ENCODE peak calls at places on chromosomes 4 and X, in seven cellular contexts. P is activated CD4-positive, alpha-beta T cell treated with anti-CD3 and anti-CD28 coated beads, Interleukin-2, amount 50 U/mL, for 24 hours; F is HTR-8/SVneo; B is stimulated activated CD4-positive, alpha-beta T cell treated with anti-CD3 and anti-CD28 coated beads, Interleukin-4, amount 100 ng/mL, for 1 hour; L is lung microvascular endothelial cell; S is NCI-H510A treated with DMSO at 0.1 percent for 48 hours; X is GM10248. O is an unnamed sample.
A peak's percentile ranks its signal among the peaks of the same experiment; 100 is the strongest.

GRCh38 chrX:12979011-12979629 is 4.2 kb downstream of the TMSB4X start:
- DNase-seq in F (no peak), X (no peak), P (no peak), B (no peak), L (no peak), S (no peak), O (no peak)

GRCh38 chrX:9911479-9911878 is 55.7 kb upstream of the CLDN34 start:
- DNase-seq in B (no peak), F (peak; percentile 20), X (no peak), P (no peak), L (peak; percentile 60), S (peak; percentile 38), O (no peak)

GRCh38 chrX:52420824-52421443 is 52.1 kb downstream of the XAGE2 start:
- DNase-seq in X (no peak), S (no peak), F (no peak), P (no peak), B (no peak), L (no peak), O (no peak)

GRCh38 chrX:15749642-15750610 is 11.9 kb downstream of the CA5B start:
- DNase-seq in S (no peak), B (peak; percentile 9), F (no peak), P (no peak), L (peak; percentile 64), X (peak; percentile 28), O (peak; percentile 30)

GRCh38 chr4:173448919-173449641 is 50.2 kb upstream of the SCRG1 start:
- DNase-seq in X (peak; percentile 24), B (no peak), P (no peak), S (peak; percentile 51), L (no peak), F (no peak), O (no peak)

GRCh38 chr4:94564252-94564651 is 112.5 kb downstream of the PDLIM5 start:
- DNase-seq in S (no peak), F (no peak), L (no peak), B (no peak), P (no peak), X (no peak), O (no peak)

GRCh38 chrX:133699023-133699728 is 283.9 kb upstream of the GPC4 start:
- DNase-seq in S (no peak), X (no peak), F (no peak), L (no peak), B (no peak), P (no peak), O (no peak)

GRCh38 chrX:41027388-41027787 is 57.9 kb upstream of the USP9X start:
- DNase-seq in F (peak; percentile 43), S (no peak), X (no peak), P (no peak), B (no peak), L (no peak), O (no peak)

GRCh38 chr4:158667651-158668198 is 4.0 kb downstream of the C4orf46 start:
- DNase-seq in P (no peak), X (peak; percentile 15), S (peak; percentile 29), F (peak; percentile 31), B (peak; percentile 23), L (peak; percentile 3), O (no peak)

GRCh38 chrX:135087867-135088266 is 32.5 kb downstream of the ETDB start:
- DNase-seq in B (no peak), L (no peak), S (no peak), P (no peak), X (no peak), F (no peak), O (no peak)

GRCh38 chr4:663438-664428 is 10.3 kb downstream of the ATP5ME start:
- DNase-seq in F (no peak), X (peak; percentile 81), P (peak; percentile 53), B (peak; percentile 78), S (peak; percentile 4), L (no peak), O (peak; percentile 79)

GRCh38 chrX:629230-630006 is 1.2 kb upstream of the SHOX start:
- DNase-seq in P (no peak), F (no peak), S (no peak), L (no peak), X (no peak), B (no peak), O (no peak)

GRCh38 chrX:270848-271367 is 10.3 kb upstream of the PLCXD1 start:
- DNase-seq in F (no peak), B (no peak), L (no peak), P (no peak), X (no peak), S (no peak), O (no peak)

GRCh38 chr4:131370846-131371245 is 1778.2 kb upstream of the PCDH10 start:
- DNase-seq in P (no peak), S (peak; percentile 78), X (no peak), F (no peak), B (no peak), L (no peak), O (no peak)

GRCh38 chrX:152072236-152072635 is 66.1 kb downstream of the MAGEA10 start:
- DNase-seq in B (no peak), P (no peak), S (no peak), X (no peak), L (peak; percentile 63), F (peak; percentile 4), O (no peak)

GRCh38 chrX:54178100-54178940 is 4.7 kb downstream of the FAM120C start:
- DNase-seq in L (peak; percentile 57), X (no peak), S (peak; percentile 1), F (peak; percentile 25), B (no peak), P (no peak), O (no peak)

GRCh38 chr4:52657630-52658501 is 1.2 kb downstream of the USP46 start:
- DNase-seq in F (no peak), P (no peak), B (no peak), L (no peak), X (no peak), S (peak; percentile 19), O (peak; percentile 22)

GRCh38 chrX:115616943-115617563 is 56.1 kb downstream of the PLS3 start:
- DNase-seq in S (no peak), X (peak; percentile 38), L (peak; percentile 64), F (peak; percentile 9), B (no peak), P (no peak), O (peak; percentile 21)

GRCh38 chr4:76607266-76607799 is 172.3 kb downstream of the SHROOM3 start:
- DNase-seq in F (no peak), P (no peak), S (no peak), X (peak; percentile 50), L (no peak), B (no peak), O (no peak)

GRCh38 chr4:96093057-96093456 is 253.2 kb downstream of the PDHA2 start:
- DNase-seq in F (no peak), P (no peak), X (no peak), S (no peak), L (no peak), B (no peak), O (no peak)

GRCh38 chrX:71147496-71148277 is 3.0 kb downstream of the NLGN3 start:
- DNase-seq in F (no peak), X (no peak), L (no peak), B (no peak), P (no peak), S (no peak), O (no peak)

GRCh38 chrX:19799319-19800182 is 87.8 kb downstream of the SH3KBP1 start:
- DNase-seq in B (peak; percentile 33), X (no peak), F (no peak), L (peak; percentile 65), S (peak; percentile 48), P (no peak), O (peak; percentile 43)

GRCh38 chrX:53511302-53511701 is 77.1 kb upstream of the HSD17B10 start:
- DNase-seq in L (no peak), B (no peak), X (no peak), F (no peak), S (no peak), P (no peak), O (no peak)

GRCh38 chr4:181966084-181966483 is 277.1 kb upstream of the TENM3 start:
- DNase-seq in P (no peak), L (no peak), B (no peak), F (peak; percentile 30), S (no peak), X (no peak), O (no peak)

GRCh38 chr4:168848112-168848511 is 161.9 kb downstream of the CBR4 start:
- DNase-seq in B (no peak), P (no peak), S (no peak), X (peak; percentile 16), F (no peak), L (peak; percentile 21), O (no peak)

GRCh38 chr4:42483426-42484379 is 86.4 kb downstream of the SHISA3 start:
- DNase-seq in L (no peak), X (no peak), P (no peak), F (no peak), B (no peak), S (no peak), O (no peak)

GRCh38 chrX:138485224-138485623 is 226.3 kb downstream of the FGF13 start:
- DNase-seq in L (no peak), X (no peak), B (no peak), F (no peak), P (no peak), S (no peak), O (no peak)

GRCh38 chrX:42248226-42248625 is 324.9 kb upstream of the CASK start:
- DNase-seq in B (no peak), L (no peak), X (no peak), S (no peak), F (no peak), P (no peak), O (no peak)

GRCh38 chr4:165343353-165344191 is 16.1 kb downstream of the MSMO1 start:
- DNase-seq in B (no peak), X (no peak), S (peak; percentile 10), F (no peak), P (no peak), L (peak; percentile 46), O (no peak)

GRCh38 chr4:125736057-125736456 is 421.3 kb downstream of the FAT4 start:
- DNase-seq in F (no peak), P (no peak), B (no peak), S (no peak), L (peak; percentile 57), X (no peak), O (no peak)

GRCh38 chr4:71184195-71184781 is 154.5 kb upstream of the SLC4A4 start:
- DNase-seq in X (peak; percentile 64), F (no peak), L (peak; percentile 54), B (peak; percentile 13), P (peak; percentile 26), S (peak; percentile 84), O (peak; percentile 31)

GRCh38 chr4:105061136-105061696 is 85.5 kb upstream of the TET2 start:
- DNase-seq in S (peak; percentile 2), P (peak; percentile 55), F (peak; percentile 13), B (peak; percentile 21), L (peak; percentile 90), X (peak; percentile 55), O (peak; percentile 50)

GRCh38 chrX:56802921-56803848 is 74.1 kb downstream of the NBDY start:
- DNase-seq in F (no peak), B (peak; percentile 63), X (peak; percentile 45), L (peak; percentile 78), P (peak; percentile 25), S (no peak), O (peak; percentile 86)

GRCh38 chr4:156976147-156976546 is 4.5 kb upstream of the PDGFC start:
- DNase-seq in B (no peak), L (peak; percentile 88), X (no peak), F (peak; percentile 51), P (no peak), S (no peak), O (no peak)